ENCODE peak calls at places on chromosomes 6 and 20, in eight cellular contexts. One of them, this sample, is unnamed.

GRCh38 chr6:24340998-24341934 is 16.6 kb downstream of the DCDC2 start:
- DNase-seq in ACHN: no peak
- DNase-seq in EL: no peak
- DNase-seq in transverse colon: no peak
- DNase-seq in HCT116: no peak
- DNase-seq in amygdala: no peak
- DNase-seq in lower lobe of right lung: no peak
- DNase-seq in stimulated activated CD8-positive, alpha-beta memory T cell treated with anti-CD3 and anti-CD28 coated beads, Interleukin-4, amount 100 ng/mL, for 4 hours: no peak
- DNase-seq in this sample: no peak

GRCh38 chr6:52013035-52013434 is 74.4 kb downstream of the PKHD1 start:
- DNase-seq in ACHN: peak
- DNase-seq in EL: peak
- DNase-seq in transverse colon: no peak
- DNase-seq in HCT116: no peak
- DNase-seq in amygdala: no peak
- DNase-seq in lower lobe of right lung: no peak
- DNase-seq in stimulated activated CD8-positive, alpha-beta memory T cell treated with anti-CD3 and anti-CD28 coated beads, Interleukin-4, amount 100 ng/mL, for 4 hours: no peak
- DNase-seq in this sample: no peak

GRCh38 chr6:77653817-77654216 is 978 bp downstream of the MEI4 start:
- DNase-seq in ACHN: no peak
- DNase-seq in EL: no peak
- DNase-seq in transverse colon: no peak
- DNase-seq in HCT116: no peak
- DNase-seq in amygdala: no peak
- DNase-seq in lower lobe of right lung: no peak
- DNase-seq in stimulated activated CD8-positive, alpha-beta memory T cell treated with anti-CD3 and anti-CD28 coated beads, Interleukin-4, amount 100 ng/mL, for 4 hours: no peak
- DNase-seq in this sample: no peak

GRCh38 chr20:39986231-39986904 is 702.7 kb downstream of the MAFB start:
- DNase-seq in ACHN: no peak
- DNase-seq in EL: peak
- DNase-seq in transverse colon: peak
- DNase-seq in HCT116: no peak
- DNase-seq in amygdala: no peak
- DNase-seq in lower lobe of right lung: peak
- DNase-seq in stimulated activated CD8-positive, alpha-beta memory T cell treated with anti-CD3 and anti-CD28 coated beads, Interleukin-4, amount 100 ng/mL, for 4 hours: no peak
- DNase-seq in this sample: no peak

GRCh38 chr6:63923139-63923739 is 287.6 kb downstream of the PHF3 start:
- DNase-seq in ACHN: peak
- DNase-seq in EL: peak
- DNase-seq in transverse colon: no peak
- DNase-seq in HCT116: peak
- DNase-seq in amygdala: no peak
- DNase-seq in lower lobe of right lung: no peak
- DNase-seq in stimulated activated CD8-positive, alpha-beta memory T cell treated with anti-CD3 and anti-CD28 coated beads, Interleukin-4, amount 100 ng/mL, for 4 hours: no peak
- DNase-seq in this sample: no peak

GRCh38 chr6:3291346-3291745 is 32.6 kb downstream of the PSMG4 start:
- DNase-seq in ACHN: no peak
- DNase-seq in EL: no peak
- DNase-seq in transverse colon: no peak
- DNase-seq in HCT116: no peak
- DNase-seq in amygdala: no peak
- DNase-seq in lower lobe of right lung: no peak
- DNase-seq in stimulated activated CD8-positive, alpha-beta memory T cell treated with anti-CD3 and anti-CD28 coated beads, Interleukin-4, amount 100 ng/mL, for 4 hours: no peak
- DNase-seq in this sample: no peak

GRCh38 chr6:130903602-130904001 is 76.4 kb downstream of the SMLR1 start:
- DNase-seq in ACHN: no peak
- DNase-seq in EL: no peak
- DNase-seq in transverse colon: no peak
- DNase-seq in HCT116: no peak
- DNase-seq in amygdala: no peak
- DNase-seq in lower lobe of right lung: no peak
- DNase-seq in stimulated activated CD8-positive, alpha-beta memory T cell treated with anti-CD3 and anti-CD28 coated beads, Interleukin-4, amount 100 ng/mL, for 4 hours: no peak
- DNase-seq in this sample: no peak

GRCh38 chr6:149963212-149963461 is 606 bp upstream of the ULBP1 start:
- DNase-seq in ACHN: peak
- DNase-seq in EL: peak
- DNase-seq in transverse colon: no peak
- DNase-seq in HCT116: peak
- DNase-seq in amygdala: no peak
- DNase-seq in lower lobe of right lung: no peak
- DNase-seq in stimulated activated CD8-positive, alpha-beta memory T cell treated with anti-CD3 and anti-CD28 coated beads, Interleukin-4, amount 100 ng/mL, for 4 hours: no peak
- DNase-seq in this sample: no peak

GRCh38 chr6:12279322-12280098 is 10.7 kb upstream of the EDN1 start:
- DNase-seq in ACHN: no peak
- DNase-seq in EL: peak
- DNase-seq in transverse colon: no peak
- DNase-seq in HCT116: no peak
- DNase-seq in amygdala: no peak
- DNase-seq in lower lobe of right lung: no peak
- DNase-seq in stimulated activated CD8-positive, alpha-beta memory T cell treated with anti-CD3 and anti-CD28 coated beads, Interleukin-4, amount 100 ng/mL, for 4 hours: no peak
- DNase-seq in this sample: no peak

GRCh38 chr20:47167846-47168245 is 188.7 kb downstream of the ZMYND8 start:
- DNase-seq in ACHN: no peak
- DNase-seq in EL: no peak
- DNase-seq in transverse colon: no peak
- DNase-seq in HCT116: no peak
- DNase-seq in amygdala: no peak
- DNase-seq in lower lobe of right lung: no peak
- DNase-seq in stimulated activated CD8-positive, alpha-beta memory T cell treated with anti-CD3 and anti-CD28 coated beads, Interleukin-4, amount 100 ng/mL, for 4 hours: no peak
- DNase-seq in this sample: no peak

GRCh38 chr6:144897441-144897921 is 612.3 kb downstream of the UTRN start:
- DNase-seq in ACHN: peak
- DNase-seq in EL: peak
- DNase-seq in transverse colon: no peak
- DNase-seq in HCT116: peak
- DNase-seq in amygdala: no peak
- DNase-seq in lower lobe of right lung: no peak
- DNase-seq in stimulated activated CD8-positive, alpha-beta memory T cell treated with anti-CD3 and anti-CD28 coated beads, Interleukin-4, amount 100 ng/mL, for 4 hours: no peak
- DNase-seq in this sample: peak

GRCh38 chr6:7119272-7119801 is 11.6 kb downstream of the RREB1 start:
- DNase-seq in ACHN: no peak
- DNase-seq in EL: no peak
- DNase-seq in transverse colon: no peak
- DNase-seq in HCT116: no peak
- DNase-seq in amygdala: no peak
- DNase-seq in lower lobe of right lung: no peak
- DNase-seq in stimulated activated CD8-positive, alpha-beta memory T cell treated with anti-CD3 and anti-CD28 coated beads, Interleukin-4, amount 100 ng/mL, for 4 hours: no peak
- DNase-seq in this sample: no peak

GRCh38 chr6:12354499-12354898 is 64.3 kb downstream of the EDN1 start:
- DNase-seq in ACHN: peak
- DNase-seq in EL: peak
- DNase-seq in transverse colon: peak
- DNase-seq in HCT116: no peak
- DNase-seq in amygdala: no peak
- DNase-seq in lower lobe of right lung: no peak
- DNase-seq in stimulated activated CD8-positive, alpha-beta memory T cell treated with anti-CD3 and anti-CD28 coated beads, Interleukin-4, amount 100 ng/mL, for 4 hours: no peak
- DNase-seq in this sample: peak

GRCh38 chr6:38320817-38321216 is 318.9 kb downstream of the BTBD9 start:
- DNase-seq in ACHN: no peak
- DNase-seq in EL: no peak
- DNase-seq in transverse colon: no peak
- DNase-seq in HCT116: no peak
- DNase-seq in amygdala: no peak
- DNase-seq in lower lobe of right lung: no peak
- DNase-seq in stimulated activated CD8-positive, alpha-beta memory T cell treated with anti-CD3 and anti-CD28 coated beads, Interleukin-4, amount 100 ng/mL, for 4 hours: no peak
- DNase-seq in this sample: no peak

GRCh38 chr6:14661188-14661587 is 543.6 kb downstream of the CD83 start:
- DNase-seq in ACHN: no peak
- DNase-seq in EL: peak
- DNase-seq in transverse colon: no peak
- DNase-seq in HCT116: no peak
- DNase-seq in amygdala: no peak
- DNase-seq in lower lobe of right lung: no peak
- DNase-seq in stimulated activated CD8-positive, alpha-beta memory T cell treated with anti-CD3 and anti-CD28 coated beads, Interleukin-4, amount 100 ng/mL, for 4 hours: peak
- DNase-seq in this sample: no peak

GRCh38 chr6:5701086-5701661 is 305.6 kb downstream of the NRN1 start:
- DNase-seq in ACHN: no peak
- DNase-seq in EL: no peak
- DNase-seq in transverse colon: no peak
- DNase-seq in HCT116: no peak
- DNase-seq in amygdala: no peak
- DNase-seq in lower lobe of right lung: no peak
- DNase-seq in stimulated activated CD8-positive, alpha-beta memory T cell treated with anti-CD3 and anti-CD28 coated beads, Interleukin-4, amount 100 ng/mL, for 4 hours: no peak
- DNase-seq in this sample: no peak

GRCh38 chr6:54541521-54541920 is 233.3 kb downstream of the TINAG start:
- DNase-seq in ACHN: no peak
- DNase-seq in EL: no peak
- DNase-seq in transverse colon: no peak
- DNase-seq in HCT116: no peak
- DNase-seq in amygdala: no peak
- DNase-seq in lower lobe of right lung: no peak
- DNase-seq in stimulated activated CD8-positive, alpha-beta memory T cell treated with anti-CD3 and anti-CD28 coated beads, Interleukin-4, amount 100 ng/mL, for 4 hours: no peak
- DNase-seq in this sample: no peak